ENCODE peak calls at places on chromosomes 12 and 14, in five cellular contexts. One of them, this sample, is unnamed.

GRCh38 chr14:36450550-36450949 is 69.5 kb downstream of the NKX2-1 start:
- DNase-seq in H9: no peak
- DNase-seq in IMR-90: no peak
- DNase-seq in mesenchymal stem cell: no peak
- DNase-seq in neuronal stem cell: no peak
- DNase-seq in this sample: no peak

GRCh38 chr12:2624543-2625266 is 170.1 kb upstream of the FKBP4 start:
- DNase-seq in H9: peak
- DNase-seq in IMR-90: peak
- DNase-seq in mesenchymal stem cell: peak
- DNase-seq in neuronal stem cell: peak
- DNase-seq in this sample: peak

GRCh38 chr14:69615471-69616407 is 4.3 kb downstream of the SUSD6 start:
- DNase-seq in H9: no peak
- DNase-seq in IMR-90: peak
- DNase-seq in mesenchymal stem cell: peak
- DNase-seq in neuronal stem cell: no peak
- DNase-seq in this sample: no peak

GRCh38 chr12:55582066-55582465 is 9.8 kb downstream of the OR2AP1 start:
- DNase-seq in H9: no peak
- DNase-seq in IMR-90: no peak
- DNase-seq in mesenchymal stem cell: no peak
- DNase-seq in neuronal stem cell: no peak
- DNase-seq in this sample: no peak

GRCh38 chr14:94345344-94346072 is 22.4 kb upstream of the SERPINA6 start:
- DNase-seq in H9: no peak
- DNase-seq in IMR-90: peak
- DNase-seq in mesenchymal stem cell: peak
- DNase-seq in neuronal stem cell: no peak
- DNase-seq in this sample: peak

GRCh38 chr14:70027785-70028428 is 148.7 kb downstream of the SMOC1 start:
- DNase-seq in H9: peak
- DNase-seq in IMR-90: peak
- DNase-seq in mesenchymal stem cell: peak
- DNase-seq in neuronal stem cell: peak
- DNase-seq in this sample: peak

GRCh38 chr14:79179985-79180384 is 1009.8 kb downstream of the NRXN3 start:
- DNase-seq in H9: no peak
- DNase-seq in IMR-90: no peak
- DNase-seq in mesenchymal stem cell: no peak
- DNase-seq in neuronal stem cell: no peak
- DNase-seq in this sample: no peak

GRCh38 chr12:120350576-120351350 is 18.2 kb downstream of the MSI1 start:
- DNase-seq in H9: no peak
- DNase-seq in IMR-90: no peak
- DNase-seq in mesenchymal stem cell: no peak
- DNase-seq in neuronal stem cell: no peak
- DNase-seq in this sample: no peak

GRCh38 chr12:51976376-51977160 is 25.1 kb downstream of the ACVR1B start:
- DNase-seq in H9: no peak
- DNase-seq in IMR-90: peak
- DNase-seq in mesenchymal stem cell: peak
- DNase-seq in neuronal stem cell: no peak
- DNase-seq in this sample: peak

GRCh38 chr12:108701779-108702435 is 29.4 kb downstream of the CORO1C start:
- DNase-seq in H9: no peak
- DNase-seq in IMR-90: peak
- DNase-seq in mesenchymal stem cell: peak
- DNase-seq in neuronal stem cell: no peak
- DNase-seq in this sample: peak

GRCh38 chr14:95236221-95236620 is 78.9 kb upstream of the DICER1 start:
- DNase-seq in H9: no peak
- DNase-seq in IMR-90: no peak
- DNase-seq in mesenchymal stem cell: no peak
- DNase-seq in neuronal stem cell: no peak
- DNase-seq in this sample: no peak

GRCh38 chr14:80344208-80344607 is 132.9 kb upstream of the DIO2 start:
- DNase-seq in H9: no peak
- DNase-seq in IMR-90: no peak
- DNase-seq in mesenchymal stem cell: no peak
- DNase-seq in neuronal stem cell: no peak
- DNase-seq in this sample: no peak

GRCh38 chr12:108568653-108569154 is 6.3 kb downstream of the ISCU start:
- DNase-seq in H9: no peak
- DNase-seq in IMR-90: no peak
- DNase-seq in mesenchymal stem cell: no peak
- DNase-seq in neuronal stem cell: no peak
- DNase-seq in this sample: no peak

GRCh38 chr12:94769040-94769420 is 118.7 kb upstream of the TMCC3 start:
- DNase-seq in H9: no peak
- DNase-seq in IMR-90: no peak
- DNase-seq in mesenchymal stem cell: no peak
- DNase-seq in neuronal stem cell: no peak
- DNase-seq in this sample: no peak

GRCh38 chr12:132523576-132524331 is 33.8 kb downstream of the FBRSL1 start:
- DNase-seq in H9: peak
- DNase-seq in IMR-90: peak
- DNase-seq in mesenchymal stem cell: peak
- DNase-seq in neuronal stem cell: peak
- DNase-seq in this sample: no peak

GRCh38 chr12:116130431-116130830 is 147.1 kb downstream of the MED13L start:
- DNase-seq in H9: no peak
- DNase-seq in IMR-90: peak
- DNase-seq in mesenchymal stem cell: peak
- DNase-seq in neuronal stem cell: no peak
- DNase-seq in this sample: no peak

GRCh38 chr14:101721111-101721510 is 40.4 kb upstream of the PPP2R5C start:
- DNase-seq in H9: no peak
- DNase-seq in IMR-90: no peak
- DNase-seq in mesenchymal stem cell: no peak
- DNase-seq in neuronal stem cell: no peak
- DNase-seq in this sample: no peak

GRCh38 chr12:71947645-71948105 is 9.0 kb downstream of the TPH2 start:
- DNase-seq in H9: peak
- DNase-seq in IMR-90: peak
- DNase-seq in mesenchymal stem cell: peak
- DNase-seq in neuronal stem cell: peak
- DNase-seq in this sample: peak
- H2BK5ac ChIP-seq in H9: no peak
- H2BK5ac ChIP-seq in IMR-90: no peak
- H2BK5ac ChIP-seq in mesenchymal stem cell: no peak
- H2BK5ac ChIP-seq in neuronal stem cell: no peak
- H2BK5ac ChIP-seq in this sample: no peak

GRCh38 chr12:20601668-20602280 is 93.4 kb upstream of the SLCO1C1 start:
- DNase-seq in H9: no peak
- DNase-seq in IMR-90: peak
- DNase-seq in mesenchymal stem cell: peak
- DNase-seq in neuronal stem cell: no peak
- DNase-seq in this sample: peak
- H3K27ac ChIP-seq in H9: no peak
- H3K27ac ChIP-seq in IMR-90: no peak
- H3K27ac ChIP-seq in mesenchymal stem cell: no peak
- H3K27ac ChIP-seq in neuronal stem cell: no peak
- H3K27ac ChIP-seq in this sample: no peak

GRCh38 chr12:77965790-77966189 is 135.1 kb downstream of the NAV3 start:
- DNase-seq in H9: no peak
- DNase-seq in IMR-90: peak
- DNase-seq in mesenchymal stem cell: no peak
- DNase-seq in neuronal stem cell: no peak
- DNase-seq in this sample: no peak

GRCh38 chr12:77968021-77968420 is 137.3 kb downstream of the NAV3 start:
- DNase-seq in H9: no peak
- DNase-seq in IMR-90: no peak
- DNase-seq in mesenchymal stem cell: no peak
- DNase-seq in neuronal stem cell: no peak
- DNase-seq in this sample: no peak

GRCh38 chr12:77963576-77964178 is 133.0 kb downstream of the NAV3 start:
- DNase-seq in H9: no peak
- DNase-seq in IMR-90: no peak
- DNase-seq in mesenchymal stem cell: no peak
- DNase-seq in neuronal stem cell: no peak
- DNase-seq in this sample: no peak

GRCh38 chr12:77973579-77973978 is 142.9 kb downstream of the NAV3 start:
- DNase-seq in H9: no peak
- DNase-seq in IMR-90: no peak
- DNase-seq in mesenchymal stem cell: no peak
- DNase-seq in neuronal stem cell: no peak
- DNase-seq in this sample: no peak

DNA sequence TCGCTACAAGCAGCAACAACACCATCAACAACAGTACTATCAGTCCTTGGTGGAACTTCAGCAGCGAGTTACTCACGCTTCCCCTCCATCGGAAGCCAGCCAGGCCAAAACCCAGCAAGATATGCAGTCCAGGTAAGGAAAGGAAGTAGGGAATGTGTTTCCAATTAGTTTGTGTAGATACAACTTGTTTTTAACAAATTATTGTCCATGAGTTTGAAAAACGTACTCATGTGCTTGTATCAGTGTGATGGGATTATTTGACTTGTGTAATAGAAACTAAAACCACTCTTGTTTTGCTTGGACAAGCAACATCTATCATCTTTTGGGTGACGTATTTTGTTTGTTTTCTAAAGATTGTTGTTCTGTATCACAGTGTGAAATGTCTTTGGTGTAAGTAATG is 137.9 kb downstream of the NAV3 start:
- DNase-seq in H9: no peak
- DNase-seq in IMR-90: no peak
- DNase-seq in mesenchymal stem cell: no peak
- DNase-seq in neuronal stem cell: no peak
- DNase-seq in this sample: no peak
- H3K18ac ChIP-seq in H9: no peak
- H3K18ac ChIP-seq in IMR-90: peak
- H3K18ac ChIP-seq in mesenchymal stem cell: no peak
- H3K18ac ChIP-seq in neuronal stem cell: no peak
- H3K18ac ChIP-seq in this sample: no peak

DNA sequence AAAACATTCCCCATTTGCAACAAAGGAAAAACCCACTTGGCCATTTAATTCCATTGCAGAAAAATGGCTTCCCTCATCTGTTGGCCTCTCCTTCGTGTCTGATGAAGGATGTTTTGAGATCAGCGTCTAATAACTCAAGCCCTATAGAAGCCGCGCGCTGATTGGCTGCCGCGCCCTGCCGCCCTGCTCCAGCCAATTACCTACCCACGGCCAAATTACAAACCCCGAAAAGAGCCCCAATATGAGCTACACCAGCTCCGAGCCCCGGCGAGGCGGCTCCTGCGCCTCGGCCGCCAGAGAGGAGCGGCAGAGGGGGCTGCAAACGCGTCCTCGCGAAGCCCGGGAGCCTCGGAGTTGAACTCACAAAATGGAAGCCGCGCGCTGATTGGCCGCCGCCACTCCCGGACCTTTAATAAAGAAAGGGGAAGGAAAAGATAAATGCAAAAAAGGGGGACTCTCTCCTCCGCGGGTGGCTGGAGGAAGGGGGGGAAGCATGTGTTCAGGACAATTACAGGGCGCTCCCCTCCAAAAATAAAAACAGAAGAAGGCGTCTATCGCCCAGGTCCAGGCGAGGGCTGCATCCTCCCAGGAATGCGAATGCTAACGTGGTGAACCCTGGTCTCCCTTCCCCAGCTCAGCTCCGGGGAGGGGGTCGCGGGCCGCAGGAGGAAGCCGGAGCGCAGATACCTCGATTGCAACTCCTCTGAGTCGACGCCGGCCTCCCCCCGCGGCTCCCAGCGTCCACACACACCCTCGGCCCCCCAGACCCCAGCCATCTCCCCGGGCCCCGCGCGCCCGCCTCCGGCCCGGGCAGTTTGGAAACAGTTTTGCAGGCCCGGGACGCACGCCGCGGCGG is 738 bp upstream of the SETD1B start:
- DNase-seq in H9: peak
- DNase-seq in IMR-90: peak
- DNase-seq in mesenchymal stem cell: peak
- DNase-seq in neuronal stem cell: peak
- DNase-seq in this sample: peak
- H2BK5ac ChIP-seq in H9: peak
- H2BK5ac ChIP-seq in IMR-90: peak
- H2BK5ac ChIP-seq in mesenchymal stem cell: peak
- H2BK5ac ChIP-seq in neuronal stem cell: peak
- H2BK5ac ChIP-seq in this sample: peak

DNA sequence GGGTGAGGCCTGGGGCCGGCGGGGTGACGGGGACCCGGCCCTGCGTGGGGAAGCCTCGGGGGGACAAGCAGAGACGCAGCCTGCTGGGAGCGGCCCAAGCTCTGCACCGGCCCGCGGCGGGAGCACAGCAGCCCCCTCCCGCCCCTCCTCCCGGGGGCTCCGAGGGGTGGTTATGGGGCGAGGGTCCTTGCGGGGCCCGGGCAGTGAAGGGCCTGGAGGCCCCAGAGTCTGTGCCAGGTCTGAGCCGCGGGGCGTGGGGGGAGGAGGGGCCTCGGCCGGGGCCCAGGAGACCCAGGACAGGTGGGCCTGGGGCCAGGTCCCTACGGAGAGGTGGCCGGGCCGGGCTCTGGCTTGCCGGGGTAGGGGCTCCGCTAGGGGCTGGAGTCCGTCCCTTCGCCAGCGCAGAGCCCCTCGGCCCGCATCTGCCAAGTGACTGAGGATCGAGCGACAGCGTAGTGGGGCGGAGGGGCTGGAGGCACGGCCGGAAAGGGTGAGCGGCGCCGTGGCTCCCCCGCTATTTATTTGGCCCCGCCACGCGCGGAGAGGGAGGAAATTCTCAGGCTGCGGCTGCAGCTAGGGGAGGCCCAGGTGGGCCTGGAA is 498 bp downstream of the TMEM121 start:
- DNase-seq in H9: no peak
- DNase-seq in IMR-90: no peak
- DNase-seq in mesenchymal stem cell: no peak
- DNase-seq in neuronal stem cell: no peak
- DNase-seq in this sample: no peak
- H3K27ac ChIP-seq in H9: no peak
- H3K27ac ChIP-seq in IMR-90: no peak
- H3K27ac ChIP-seq in mesenchymal stem cell: no peak
- H3K27ac ChIP-seq in neuronal stem cell: no peak
- H3K27ac ChIP-seq in this sample: no peak

GRCh38 chr12:86257173-86257572 is 982 bp upstream of the MGAT4C start:
- DNase-seq in H9: no peak
- DNase-seq in IMR-90: no peak
- DNase-seq in mesenchymal stem cell: no peak
- DNase-seq in neuronal stem cell: no peak
- DNase-seq in this sample: no peak
- H3K18ac ChIP-seq in H9: no peak
- H3K18ac ChIP-seq in IMR-90: no peak
- H3K18ac ChIP-seq in mesenchymal stem cell: no peak
- H3K18ac ChIP-seq in neuronal stem cell: no peak
- H3K18ac ChIP-seq in this sample: no peak

DNA sequence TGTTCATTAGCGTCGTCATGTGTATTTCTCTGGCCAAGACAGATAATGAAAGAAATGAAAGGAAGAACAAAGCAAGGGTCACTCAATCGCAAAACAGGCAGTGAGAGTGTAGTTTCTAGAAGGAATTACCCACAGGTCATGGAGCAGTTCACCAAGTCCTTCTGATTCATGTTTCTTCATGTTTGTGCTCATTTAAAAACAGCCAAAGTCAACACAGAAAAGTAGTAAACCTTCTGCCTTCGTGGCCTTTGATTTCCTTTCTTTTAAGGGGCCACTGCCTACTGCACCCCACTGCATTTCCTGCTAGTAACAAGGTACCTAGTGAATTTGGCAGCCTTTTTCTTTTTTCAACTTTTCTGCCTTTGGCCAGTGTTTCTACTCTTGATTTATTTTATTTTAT is 75.1 kb downstream of the KCNK13 start:
- DNase-seq in H9: no peak
- DNase-seq in IMR-90: no peak
- DNase-seq in mesenchymal stem cell: no peak
- DNase-seq in neuronal stem cell: no peak
- DNase-seq in this sample: no peak
- H2BK5ac ChIP-seq in H9: no peak
- H2BK5ac ChIP-seq in IMR-90: no peak
- H2BK5ac ChIP-seq in mesenchymal stem cell: no peak
- H2BK5ac ChIP-seq in neuronal stem cell: no peak
- H2BK5ac ChIP-seq in this sample: no peak